ENCODE peak calls at places on chromosome 20, in six cellular contexts. One of them, this sample, is unnamed.

GRCh38 chr20:1955289-1955688 is 38.6 kb downstream of the PDYN start:
- DNase-seq in pancreas: no peak
- DNase-seq in fibroblast of pulmonary artery: no peak
- DNase-seq in nephron progenitor cell: no peak
- DNase-seq in retinal pigment epithelial cell: no peak
- DNase-seq in OCI-LY7: no peak
- DNase-seq in this sample: no peak

GRCh38 chr20:63219866-63220521 is 4.1 kb upstream of the YTHDF1 start:
- DNase-seq in pancreas: no peak
- DNase-seq in fibroblast of pulmonary artery: no peak
- DNase-seq in nephron progenitor cell: no peak
- DNase-seq in retinal pigment epithelial cell: no peak
- DNase-seq in OCI-LY7: no peak
- DNase-seq in this sample: no peak

GRCh38 chr20:44702776-44703175 is 12.4 kb upstream of the CCN5 start:
- DNase-seq in pancreas: no peak
- DNase-seq in fibroblast of pulmonary artery: peak; percentile 95
- DNase-seq in nephron progenitor cell: peak; percentile 29
- DNase-seq in retinal pigment epithelial cell: peak; percentile 71
- DNase-seq in OCI-LY7: peak; percentile 48
- DNase-seq in this sample: peak; percentile 44

GRCh38 chr20:63189322-63189642 is 26.6 kb downstream of the YTHDF1 start:
- DNase-seq in pancreas: no peak
- DNase-seq in fibroblast of pulmonary artery: no peak
- DNase-seq in nephron progenitor cell: no peak
- DNase-seq in retinal pigment epithelial cell: no peak
- DNase-seq in OCI-LY7: no peak
- DNase-seq in this sample: no peak

GRCh38 chr20:31819083-31819784 is at the start of gene MYLK2:
- DNase-seq in pancreas: peak; percentile 80
- DNase-seq in fibroblast of pulmonary artery: no peak
- DNase-seq in nephron progenitor cell: no peak
- DNase-seq in retinal pigment epithelial cell: no peak
- DNase-seq in OCI-LY7: no peak
- DNase-seq in this sample: peak; percentile 74

GRCh38 chr20:50992733-50993457 is 30.0 kb downstream of the KCNG1 start:
- DNase-seq in pancreas: no peak
- DNase-seq in fibroblast of pulmonary artery: peak; percentile 82
- DNase-seq in nephron progenitor cell: peak; percentile 56
- DNase-seq in retinal pigment epithelial cell: no peak
- DNase-seq in OCI-LY7: peak; percentile 70
- DNase-seq in this sample: no peak

GRCh38 chr20:46348231-46348803 is 40.0 kb upstream of the CDH22 start:
- DNase-seq in pancreas: no peak
- DNase-seq in fibroblast of pulmonary artery: peak; percentile 41
- DNase-seq in nephron progenitor cell: peak; percentile 44
- DNase-seq in retinal pigment epithelial cell: no peak
- DNase-seq in OCI-LY7: no peak
- DNase-seq in this sample: peak; percentile 27

GRCh38 chr20:46638367-46639274 is 12.6 kb downstream of the SLC13A3 start:
- DNase-seq in pancreas: no peak
- DNase-seq in fibroblast of pulmonary artery: no peak
- DNase-seq in nephron progenitor cell: no peak
- DNase-seq in retinal pigment epithelial cell: no peak
- DNase-seq in OCI-LY7: no peak
- DNase-seq in this sample: no peak

GRCh38 chr20:64082126-64082638 is 2.0 kb downstream of the LKAAEAR1 start:
- DNase-seq in pancreas: no peak
- DNase-seq in fibroblast of pulmonary artery: no peak
- DNase-seq in nephron progenitor cell: peak; percentile 41
- DNase-seq in retinal pigment epithelial cell: no peak
- DNase-seq in OCI-LY7: no peak
- DNase-seq in this sample: no peak

GRCh38 chr20:23637282-23638221 is at the start of gene CST3:
- DNase-seq in pancreas: peak; percentile 92
- DNase-seq in fibroblast of pulmonary artery: peak; percentile 89
- DNase-seq in nephron progenitor cell: peak; percentile 84
- DNase-seq in retinal pigment epithelial cell: peak; percentile 52
- DNase-seq in OCI-LY7: no peak
- DNase-seq in this sample: peak; percentile 86

GRCh38 chr20:42688576-42688975 is 501.1 kb downstream of the PTPRT start:
- DNase-seq in pancreas: no peak
- DNase-seq in fibroblast of pulmonary artery: no peak
- DNase-seq in nephron progenitor cell: peak; percentile 69
- DNase-seq in retinal pigment epithelial cell: no peak
- DNase-seq in OCI-LY7: no peak
- DNase-seq in this sample: no peak

GRCh38 chr20:17721802-17722486 is 22.2 kb downstream of the BANF2 start:
- DNase-seq in pancreas: no peak
- DNase-seq in fibroblast of pulmonary artery: peak; percentile 7
- DNase-seq in nephron progenitor cell: no peak
- DNase-seq in retinal pigment epithelial cell: no peak
- DNase-seq in OCI-LY7: peak; percentile 25
- DNase-seq in this sample: no peak

GRCh38 chr20:44805991-44806729 is 4.2 kb downstream of the RIMS4 start:
- DNase-seq in pancreas: no peak
- DNase-seq in fibroblast of pulmonary artery: peak; percentile 43
- DNase-seq in nephron progenitor cell: peak; percentile 76
- DNase-seq in retinal pigment epithelial cell: no peak
- DNase-seq in OCI-LY7: no peak
- DNase-seq in this sample: peak; percentile 83

GRCh38 chr20:59159091-59159821 is 4.4 kb upstream of the ZNF831 start:
- DNase-seq in pancreas: no peak
- DNase-seq in fibroblast of pulmonary artery: no peak
- DNase-seq in nephron progenitor cell: no peak
- DNase-seq in retinal pigment epithelial cell: no peak
- DNase-seq in OCI-LY7: no peak
- DNase-seq in this sample: no peak

GRCh38 chr20:50980851-50981713 is 22.5 kb downstream of the MOCS3 start:
- DNase-seq in pancreas: peak; percentile 65
- DNase-seq in fibroblast of pulmonary artery: peak; percentile 75
- DNase-seq in nephron progenitor cell: peak; percentile 81
- DNase-seq in retinal pigment epithelial cell: no peak
- DNase-seq in OCI-LY7: peak; percentile 78
- DNase-seq in this sample: peak; percentile 27

GRCh38 chr20:31720486-31721407 is 1.9 kb downstream of the BCL2L1 start:
- DNase-seq in pancreas: no peak
- DNase-seq in fibroblast of pulmonary artery: no peak
- DNase-seq in nephron progenitor cell: no peak
- DNase-seq in retinal pigment epithelial cell: no peak
- DNase-seq in OCI-LY7: peak; percentile 85
- DNase-seq in this sample: peak; percentile 47

GRCh38 chr20:61949363-61949713 is 116.3 kb downstream of the TAF4 start:
- DNase-seq in pancreas: no peak
- DNase-seq in fibroblast of pulmonary artery: no peak
- DNase-seq in nephron progenitor cell: no peak
- DNase-seq in retinal pigment epithelial cell: no peak
- DNase-seq in OCI-LY7: no peak
- DNase-seq in this sample: no peak

GRCh38 chr20:25226433-25227316 is 21.2 kb upstream of the PYGB start:
- DNase-seq in pancreas: no peak
- DNase-seq in fibroblast of pulmonary artery: no peak
- DNase-seq in nephron progenitor cell: no peak
- DNase-seq in retinal pigment epithelial cell: no peak
- DNase-seq in OCI-LY7: no peak
- DNase-seq in this sample: no peak

GRCh38 chr20:38804682-38805501 is 605 bp upstream of the PPP1R16B start:
- DNase-seq in pancreas: no peak
- DNase-seq in fibroblast of pulmonary artery: peak; percentile 64
- DNase-seq in nephron progenitor cell: no peak
- DNase-seq in retinal pigment epithelial cell: no peak
- DNase-seq in OCI-LY7: peak; percentile 80
- DNase-seq in this sample: no peak

GRCh38 chr20:62651285-62652021 is 9.2 kb downstream of the SLCO4A1 start:
- DNase-seq in pancreas: no peak
- DNase-seq in fibroblast of pulmonary artery: peak; percentile 50
- DNase-seq in nephron progenitor cell: no peak
- DNase-seq in retinal pigment epithelial cell: no peak
- DNase-seq in OCI-LY7: peak; percentile 71
- DNase-seq in this sample: peak; percentile 41

DNA sequence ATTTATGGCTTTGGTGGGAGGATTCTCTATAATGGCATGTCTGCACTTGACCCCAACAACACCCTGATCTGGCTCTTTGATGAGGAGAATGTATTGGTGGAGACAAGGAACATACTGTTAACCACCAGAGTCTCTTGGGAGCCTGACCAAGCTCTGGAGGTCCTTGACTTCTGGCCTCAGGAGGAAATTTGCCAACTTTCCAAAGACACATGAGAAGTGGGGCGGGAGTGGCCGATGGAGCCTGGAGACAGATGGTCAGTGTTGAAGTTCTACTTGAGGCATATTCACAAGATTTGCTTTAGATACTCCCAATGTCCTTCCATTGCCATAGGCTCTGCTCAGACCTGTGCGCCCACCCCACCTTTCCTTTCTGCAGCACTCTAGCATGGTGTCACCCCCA is 240.9 kb downstream of the SLC24A3 start:
- DNase-seq in pancreas: no peak
- DNase-seq in fibroblast of pulmonary artery: no peak
- DNase-seq in nephron progenitor cell: peak; percentile 17
- DNase-seq in retinal pigment epithelial cell: no peak
- DNase-seq in OCI-LY7: no peak
- DNase-seq in this sample: no peak
- TF ChIP-seq CTCF in pancreas: no peak
- TF ChIP-seq CTCF in fibroblast of pulmonary artery: no peak
- TF ChIP-seq CTCF in nephron progenitor cell: no peak
- TF ChIP-seq CTCF in retinal pigment epithelial cell: no peak
- TF ChIP-seq CTCF in OCI-LY7: no peak
- TF ChIP-seq CTCF in this sample: no peak

DNA sequence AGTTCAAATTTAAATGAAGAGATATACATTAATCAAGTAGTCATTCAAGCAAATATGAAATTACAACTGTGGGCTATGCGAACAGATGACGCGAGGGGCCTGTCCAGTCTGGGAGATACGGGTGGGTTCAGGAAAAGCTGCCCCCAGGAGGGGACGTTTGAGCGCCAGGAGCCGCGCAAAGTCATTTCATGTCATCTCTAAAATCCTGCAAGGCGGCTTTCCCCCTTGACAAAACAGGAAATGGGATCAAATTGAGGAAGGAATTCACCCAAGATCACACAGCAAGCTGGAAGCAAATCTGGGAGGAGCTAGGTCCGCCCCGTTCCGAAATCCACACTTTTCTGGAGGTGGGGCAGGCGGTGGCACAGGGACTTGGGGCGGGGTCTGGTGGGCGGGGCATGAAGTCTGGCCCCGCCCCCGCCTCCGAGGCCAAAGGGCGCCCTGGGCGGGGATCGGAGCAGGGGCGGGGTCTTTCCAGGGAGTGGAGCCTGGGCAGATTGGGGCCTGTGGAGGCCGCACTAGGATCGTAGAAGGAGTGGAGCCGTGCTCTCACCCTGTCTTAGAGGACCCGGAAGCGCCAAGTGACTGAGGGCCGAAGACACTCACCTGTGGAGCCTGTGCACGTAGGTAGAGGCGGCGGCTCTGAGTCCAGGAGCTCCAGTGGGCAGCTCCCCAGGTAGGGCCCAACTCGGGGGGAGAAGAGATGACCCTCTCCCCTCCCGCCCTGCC is at the start of gene LPIN3:
- DNase-seq in pancreas: peak; percentile 92
- DNase-seq in fibroblast of pulmonary artery: peak; percentile 87
- DNase-seq in nephron progenitor cell: peak; percentile 94
- DNase-seq in retinal pigment epithelial cell: peak; percentile 27
- DNase-seq in OCI-LY7: peak; percentile 55
- DNase-seq in this sample: peak; percentile 94
- TF ChIP-seq CTCF in pancreas: peak; percentile 17
- TF ChIP-seq CTCF in fibroblast of pulmonary artery: no peak
- TF ChIP-seq CTCF in nephron progenitor cell: peak; percentile 22
- TF ChIP-seq CTCF in retinal pigment epithelial cell: peak; percentile 24
- TF ChIP-seq CTCF in OCI-LY7: peak; percentile 4
- TF ChIP-seq CTCF in this sample: no peak

DNA sequence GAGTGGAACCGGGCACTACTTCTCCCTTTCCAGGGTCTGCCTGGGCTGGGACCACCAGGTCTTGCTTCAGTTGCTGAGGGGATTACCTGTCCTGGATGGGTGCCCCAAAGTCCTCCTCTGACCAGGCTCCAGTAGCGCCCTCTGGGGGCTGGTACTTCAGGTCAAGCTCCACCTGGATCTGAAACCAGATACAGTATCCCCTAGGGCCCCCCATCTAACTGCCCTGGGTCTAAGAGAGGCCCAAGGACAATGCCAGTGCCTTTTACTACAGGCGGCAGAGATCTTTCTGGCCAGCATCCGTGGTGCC is 11.2 kb upstream of the SPAG4 start:
- DNase-seq in pancreas: peak; percentile 67
- DNase-seq in fibroblast of pulmonary artery: no peak
- DNase-seq in nephron progenitor cell: no peak
- DNase-seq in retinal pigment epithelial cell: no peak
- DNase-seq in OCI-LY7: peak; percentile 74
- DNase-seq in this sample: peak; percentile 17
- TF ChIP-seq CTCF in pancreas: peak; percentile 11
- TF ChIP-seq CTCF in fibroblast of pulmonary artery: peak; percentile 35
- TF ChIP-seq CTCF in nephron progenitor cell: no peak
- TF ChIP-seq CTCF in retinal pigment epithelial cell: peak; percentile 62
- TF ChIP-seq CTCF in OCI-LY7: peak; percentile 80
- TF ChIP-seq CTCF in this sample: no peak

GRCh38 chr20:49323622-49324238 is 45.9 kb upstream of the ZNFX1 start:
- DNase-seq in pancreas: no peak
- DNase-seq in fibroblast of pulmonary artery: peak; percentile 89
- DNase-seq in nephron progenitor cell: no peak
- DNase-seq in retinal pigment epithelial cell: no peak
- DNase-seq in OCI-LY7: peak; percentile 52
- DNase-seq in this sample: peak; percentile 28
- TF ChIP-seq CTCF in pancreas: no peak
- TF ChIP-seq CTCF in fibroblast of pulmonary artery: peak; percentile 54
- TF ChIP-seq CTCF in nephron progenitor cell: no peak
- TF ChIP-seq CTCF in retinal pigment epithelial cell: peak; percentile 46
- TF ChIP-seq CTCF in OCI-LY7: peak; percentile 56
- TF ChIP-seq CTCF in this sample: no peak

DNA sequence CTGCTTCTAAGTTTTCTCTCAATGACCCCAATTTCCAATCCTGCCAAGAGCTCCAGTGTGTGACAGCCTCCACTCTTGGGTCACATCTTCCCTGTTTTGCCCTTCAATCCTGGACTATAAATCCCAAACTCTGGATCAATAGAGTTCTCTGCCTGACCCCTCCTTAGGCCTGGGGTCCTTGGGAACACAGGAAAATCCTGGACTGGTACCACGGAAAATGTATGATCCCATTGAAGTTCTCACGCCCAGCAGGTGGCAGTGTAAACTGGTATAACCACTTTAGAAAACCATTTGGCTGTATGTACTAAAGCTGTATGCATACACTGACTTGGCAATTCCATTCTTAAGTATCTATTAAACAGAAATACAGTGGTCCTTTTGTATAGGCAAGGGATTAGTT is 98.0 kb downstream of the SNAP25 start:
- DNase-seq in pancreas: no peak
- DNase-seq in fibroblast of pulmonary artery: no peak
- DNase-seq in nephron progenitor cell: no peak
- DNase-seq in retinal pigment epithelial cell: no peak
- DNase-seq in OCI-LY7: peak; percentile 4
- DNase-seq in this sample: no peak
- TF ChIP-seq CTCF in pancreas: no peak
- TF ChIP-seq CTCF in fibroblast of pulmonary artery: peak; percentile 23
- TF ChIP-seq CTCF in nephron progenitor cell: no peak
- TF ChIP-seq CTCF in retinal pigment epithelial cell: peak; percentile 21
- TF ChIP-seq CTCF in OCI-LY7: peak; percentile 70
- TF ChIP-seq CTCF in this sample: no peak